ENCODE peak calls at places on chromosomes 13 and 19, in seven cellular contexts. L is neuronal stem cell, M is IMR-90, U is mesendoderm, I is H9, D is H1, P is mesenchymal stem cell. A is an unnamed sample.

GRCh38 chr19:17872251-17873001 is 681 bp downstream of the SLC5A5 start:
- DNase-seq in L (no peak), U (no peak), M (no peak), I (no peak), D (no peak), P (no peak), A (no peak)

GRCh38 chr13:63041640-63042414 is 1626.2 kb upstream of the PCDH20 start:
- DNase-seq in D (no peak), P (no peak), M (peak; percentile 68), I (no peak), L (no peak), U (no peak), A (no peak)

GRCh38 chr13:32116210-32116609 is 84.6 kb downstream of the FRY start:
- DNase-seq in P (no peak), I (no peak), D (no peak), U (no peak), M (no peak), L (no peak), A (peak; percentile 10)

GRCh38 chr13:106277483-106278154 is 257.8 kb downstream of the EFNB2 start:
- DNase-seq in I (no peak), P (no peak), D (no peak), M (no peak), U (peak; percentile 7), L (no peak), A (no peak)

GRCh38 chr19:23407597-23407996 is 12.3 kb upstream of the ZNF91 start:
- DNase-seq in L (no peak), M (no peak), I (no peak), P (no peak), D (no peak), U (no peak), A (peak; percentile 86)

GRCh38 chr13:97583884-97584497 is 150.0 kb downstream of the RAP2A start:
- DNase-seq in I (no peak), P (peak; percentile 42), M (no peak), U (no peak), L (no peak), D (no peak), A (no peak)

GRCh38 chr13:76019421-76020044 is 383.4 kb downstream of the LMO7 start:
- DNase-seq in M (no peak), L (no peak), I (peak; percentile 83), P (no peak), U (peak; percentile 83), D (peak; percentile 51), A (peak; percentile 60)

GRCh38 chr19:7534531-7534980 is 961 bp upstream of the PNPLA6 start:
- DNase-seq in I (peak; percentile 85), U (peak; percentile 90), D (peak; percentile 47), M (peak; percentile 87), L (peak; percentile 83), P (peak; percentile 98), A (peak; percentile 32)

GRCh38 chr19:38308926-38309614 is 5.0 kb downstream of the C19orf33 start:
- DNase-seq in I (no peak), D (no peak), L (no peak), M (no peak), P (no peak), U (no peak), A (no peak)

GRCh38 chr19:20287070-20287469 is 120.1 kb downstream of the ZNF486 start:
- DNase-seq in P (no peak), L (no peak), D (no peak), U (no peak), I (no peak), M (no peak), A (no peak)
- H2AK5ac ChIP-seq in P (no peak overlapping the region), L (no peak overlapping the region), D (no peak overlapping the region), U (no peak overlapping the region), I (no peak overlapping the region), M (no peak overlapping the region), A (no peak overlapping the region)

GRCh38 chr19:13768510-13768909 is 4.2 kb downstream of the MRI1 start:
- DNase-seq in U (no peak), P (no peak), M (no peak), D (no peak), I (no peak), L (no peak), A (no peak)
- H3K27ac ChIP-seq in U (no peak overlapping the region), P (no peak overlapping the region), M (no peak overlapping the region), D (no peak overlapping the region), I (no peak overlapping the region), L (no peak overlapping the region), A (no peak overlapping the region)

DNA sequence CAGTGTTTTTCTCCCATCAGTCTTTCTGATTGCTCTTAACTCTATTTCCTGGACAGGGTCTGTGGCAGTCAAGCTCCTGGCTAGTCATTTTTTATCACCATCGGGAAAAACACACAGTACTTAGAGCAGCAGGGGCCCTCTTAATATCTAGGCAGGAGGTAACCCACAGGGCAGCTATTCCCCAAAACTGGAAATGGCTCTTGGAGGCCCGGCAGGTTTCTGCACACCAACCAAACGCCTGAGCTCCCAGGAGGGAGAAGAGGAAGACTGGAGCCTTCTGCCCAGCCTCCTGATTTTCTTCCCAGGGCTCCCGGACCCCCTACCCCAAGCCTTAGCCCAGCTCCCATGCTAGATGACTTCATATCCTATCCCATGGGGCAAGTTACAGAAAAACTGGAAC is 49.3 kb upstream of the VSTM2B start:
- DNase-seq in U (no peak), D (no peak), I (no peak), L (no peak), P (no peak), M (no peak), A (no peak)
- H2AK5ac ChIP-seq in U (no peak overlapping the region), D (no peak overlapping the region), I (no peak overlapping the region), L (no peak overlapping the region), P (no peak overlapping the region), M (no peak overlapping the region), A (no peak overlapping the region)

DNA sequence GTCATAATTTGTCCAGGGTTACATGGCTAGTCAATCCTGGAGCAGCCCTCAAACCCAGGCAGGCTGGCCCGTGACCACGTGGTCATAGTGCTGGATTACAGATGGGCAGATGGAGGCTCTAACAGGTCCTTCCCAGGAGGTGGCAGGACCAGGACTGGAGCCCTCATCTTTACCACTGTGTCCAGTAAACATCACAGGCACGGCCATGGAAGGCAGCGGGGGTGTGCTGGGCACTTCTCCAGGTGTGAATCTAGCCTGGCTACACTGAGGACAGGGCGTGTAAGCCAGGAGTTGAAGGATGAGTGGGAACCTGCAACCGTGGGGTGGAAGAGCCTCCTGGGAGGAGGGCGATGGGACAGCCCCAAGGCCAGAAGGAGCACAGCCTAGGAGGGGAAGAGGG is 6.1 kb downstream of the CIC start:
- DNase-seq in D (no peak), P (no peak), U (no peak), I (no peak), L (no peak), M (no peak), A (no peak)
- H3K27ac ChIP-seq in D (no peak overlapping the region), P (no peak overlapping the region), U (no peak overlapping the region), I (no peak overlapping the region), L (no peak overlapping the region), M (no peak overlapping the region), A (no peak overlapping the region)

DNA sequence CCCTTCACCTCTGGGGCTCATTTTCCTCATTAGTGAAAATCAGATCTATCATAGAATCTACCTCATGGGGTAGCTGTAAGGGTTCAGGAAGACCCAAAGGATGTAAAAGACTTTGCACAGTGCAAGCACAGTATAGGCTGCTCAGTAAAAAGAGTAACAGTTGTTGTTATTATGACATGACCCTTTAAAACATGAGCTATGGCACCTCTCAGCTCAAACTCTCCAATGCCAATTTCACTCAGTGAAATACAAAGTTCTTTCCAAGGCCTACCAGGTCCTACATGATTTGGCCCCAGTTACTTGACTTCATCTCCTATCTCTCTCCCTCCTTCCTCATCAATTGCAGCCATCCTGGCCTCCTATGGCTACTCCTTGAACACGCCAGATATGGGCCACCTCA is 4.9 kb downstream of the SMG9 start:
- DNase-seq in I (no peak), M (no peak), P (no peak), D (no peak), L (no peak), U (no peak), A (no peak)
- H2AK5ac ChIP-seq in I (no peak overlapping the region), M (no peak overlapping the region), P (peak overlapping the region; percentile 45), D (no peak overlapping the region), L (no peak overlapping the region), U (no peak overlapping the region), A (no peak overlapping the region)

GRCh38 chr19:4018775-4019504 is 11.4 kb downstream of the PIAS4 start:
- DNase-seq in P (no peak), I (no peak), D (no peak), U (no peak), L (no peak), M (no peak), A (no peak)
- H3K27ac ChIP-seq in P (no peak overlapping the region), I (no peak overlapping the region), D (no peak overlapping the region), U (no peak overlapping the region), L (no peak overlapping the region), M (no peak overlapping the region), A (no peak overlapping the region)

DNA sequence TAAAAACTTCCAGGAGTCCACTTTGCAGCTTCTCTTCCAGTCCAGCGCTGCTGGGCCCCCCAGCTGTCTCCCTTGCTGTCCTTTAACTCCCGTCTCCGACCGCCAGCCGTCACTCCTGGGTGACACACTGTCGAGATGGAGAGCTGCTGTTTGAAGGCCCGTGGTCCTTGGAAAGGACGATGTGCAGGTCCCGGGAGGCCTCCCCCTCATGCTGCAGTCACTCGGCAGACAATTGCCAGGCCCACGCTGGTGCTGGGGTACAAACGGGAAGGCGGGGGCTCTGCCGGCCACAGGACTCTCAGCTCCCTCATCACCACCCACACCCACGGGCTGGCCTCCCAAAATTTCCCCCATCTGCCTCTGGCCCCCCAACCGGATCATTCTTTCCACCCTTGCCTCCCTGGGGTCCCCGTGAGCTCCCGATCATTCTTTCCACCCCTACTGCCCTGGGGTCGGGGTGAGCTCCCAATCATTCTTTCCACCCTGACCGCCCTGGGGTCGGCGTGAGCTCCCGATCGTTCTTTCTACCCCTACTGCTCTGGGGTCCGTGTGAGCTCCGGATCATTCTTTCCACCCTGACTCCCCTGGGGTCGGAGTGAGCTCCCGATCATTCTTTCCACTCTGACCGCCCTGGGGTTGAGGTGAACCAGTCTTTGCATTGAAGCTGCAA is 16.0 kb upstream of the ZNF554 start:
- DNase-seq in U (no peak), D (no peak), M (no peak), P (no peak), L (no peak), I (no peak), A (no peak)
- H2AK5ac ChIP-seq in U (no peak overlapping the region), D (no peak overlapping the region), M (no peak overlapping the region), P (no peak overlapping the region), L (no peak overlapping the region), I (no peak overlapping the region), A (no peak overlapping the region)

A was measured in trophoblast cell.